ENCODE peak calls at places on chromosome 11, in four cellular contexts. R is A549, V is K562, S is GM12878. J is an unnamed sample.

GRCh38 chr11:59801160-59801706 is 9.3 kb downstream of the MRPL16 start:
- DNase-seq in R (no peak), V (no peak), S (no peak), J (no peak)

GRCh38 chr11:35584321-35584720 is 33.9 kb upstream of the FJX1 start:
- DNase-seq in R (no peak), V (no peak), S (no peak), J (no peak)

GRCh38 chr11:134362192-134362901 is 30.6 kb downstream of the GLB1L2 start:
- DNase-seq in R (no peak), V (no peak), S (no peak), J (no peak)

GRCh38 chr11:69218271-69218682 is 62.5 kb downstream of the SMIM38 start:
- DNase-seq in R (no peak), V (no peak), S (no peak), J (no peak)

GRCh38 chr11:69521461-69521860 is 40.0 kb downstream of the LINC01488 start:
- DNase-seq in R (no peak), V (no peak), S (no peak), J (no peak)

GRCh38 chr11:9613118-9613829 is 39.8 kb downstream of the WEE1 start:
- DNase-seq in R (peak; percentile 97), V (peak; percentile 97), S (no peak), J (peak; percentile 91)

GRCh38 chr11:44936951-44937543 is 13.6 kb downstream of the TP53I11 start:
- DNase-seq in R (no peak), V (no peak), S (no peak), J (no peak)

GRCh38 chr11:14916403-14916802 is 24.4 kb upstream of the CYP2R1 start:
- DNase-seq in R (no peak), V (no peak), S (no peak), J (no peak)

GRCh38 chr11:93370260-93370659 is 39.7 kb downstream of the DEUP1 start:
- DNase-seq in R (no peak), V (no peak), S (no peak), J (no peak)

GRCh38 chr11:61919841-61920631 is 2.7 kb upstream of the RAB3IL1 start:
- DNase-seq in R (peak; percentile 44), V (peak; percentile 97), S (no peak), J (no peak)

GRCh38 chr11:86274999-86275398 is 27.0 kb upstream of the HIKESHI start:
- DNase-seq in R (no peak), V (no peak), S (no peak), J (no peak)

GRCh38 chr11:9015677-9016076 is 11.9 kb upstream of the NRIP3 start:
- DNase-seq in R (peak; percentile 84), V (peak; percentile 76), S (peak; percentile 31), J (peak; percentile 85)

GRCh38 chr11:43583548-43583947 is 97.0 kb upstream of the HSD17B12 start:
- DNase-seq in R (no peak), V (no peak), S (no peak), J (no peak)

GRCh38 chr11:68383976-68384501 is 71.6 kb downstream of the LRP5 start:
- DNase-seq in R (peak; percentile 60), V (peak; percentile 67), S (no peak), J (peak; percentile 51)

GRCh38 chr11:114617157-114618124 is 21.9 kb upstream of the NXPE4 start:
- DNase-seq in R (no peak), V (no peak), S (no peak), J (no peak)

GRCh38 chr11:73199446-73199845 is 18.6 kb upstream of the P2RY2 start:
- DNase-seq in R (no peak), V (no peak), S (no peak), J (no peak)

GRCh38 chr11:18243783-18244362 is 4.6 kb downstream of the SAA2 start:
- DNase-seq in R (peak; percentile 80), V (peak; percentile 80), S (peak; percentile 54), J (peak; percentile 77)

GRCh38 chr11:71977743-71978418 is 20.8 kb upstream of the IL18BP start:
- DNase-seq in R (peak; percentile 50), V (peak; percentile 67), S (peak; percentile 30), J (peak; percentile 78)

GRCh38 chr11:2234963-2235362 is 35.4 kb downstream of the ASCL2 start:
- DNase-seq in R (no peak), V (no peak), S (no peak), J (no peak)

GRCh38 chr11:45178890-45179663 is 32.6 kb downstream of the PRDM11 start:
- DNase-seq in R (peak; percentile 34), V (no peak), S (no peak), J (peak; percentile 34)

GRCh38 chr11:94938399-94939055 is 34.8 kb downstream of the CWC15 start:
- DNase-seq in R (no peak), V (no peak), S (no peak), J (no peak)

GRCh38 chr11:10439924-10440323 is 15.1 kb upstream of the AMPD3 start:
- DNase-seq in R (no peak), V (no peak), S (no peak), J (no peak)

GRCh38 chr11:30451642-30452041 is 128.7 kb downstream of the ARL14EP start:
- DNase-seq in R (no peak), V (no peak), S (no peak), J (no peak)

GRCh38 chr11:34487430-34487829 is 26.2 kb downstream of the ELF5 start:
- DNase-seq in R (no peak), V (no peak), S (no peak), J (no peak)

GRCh38 chr11:65279713-65280459 is 18.1 kb downstream of the POLA2 start:
- DNase-seq in R (peak; percentile 84), V (peak; percentile 34), S (peak; percentile 46), J (no peak)

GRCh38 chr11:65008016-65008415 is 5.9 kb upstream of the ARL2 start:
- DNase-seq in R (no peak), V (no peak), S (no peak), J (peak; percentile 33)

GRCh38 chr11:47083913-47084312 is 92.8 kb downstream of the ARFGAP2 start:
- DNase-seq in R (peak; percentile 13), V (no peak), S (peak; percentile 13), J (peak; percentile 53)

GRCh38 chr11:73359930-73360742 is 16.1 kb upstream of the RELT start:
- DNase-seq in R (peak; percentile 43), V (peak; percentile 53), S (no peak), J (peak; percentile 59)

GRCh38 chr11:110162216-110162615 is 69.0 kb downstream of the ZC3H12C start:
- DNase-seq in R (no peak), V (no peak), S (no peak), J (no peak)

GRCh38 chr11:83294208-83294607 is 8.0 kb upstream of the CCDC90B start:
- DNase-seq in R (no peak), V (no peak), S (no peak), J (no peak)

GRCh38 chr11:83293436-83293732 is 7.2 kb upstream of the CCDC90B start:
- DNase-seq in R (no peak), V (no peak), S (no peak), J (no peak)

GRCh38 chr11:83287631-83288030 is 1.5 kb upstream of the CCDC90B start:
- DNase-seq in R (no peak), V (peak; percentile 82), S (no peak), J (no peak)

DNA sequence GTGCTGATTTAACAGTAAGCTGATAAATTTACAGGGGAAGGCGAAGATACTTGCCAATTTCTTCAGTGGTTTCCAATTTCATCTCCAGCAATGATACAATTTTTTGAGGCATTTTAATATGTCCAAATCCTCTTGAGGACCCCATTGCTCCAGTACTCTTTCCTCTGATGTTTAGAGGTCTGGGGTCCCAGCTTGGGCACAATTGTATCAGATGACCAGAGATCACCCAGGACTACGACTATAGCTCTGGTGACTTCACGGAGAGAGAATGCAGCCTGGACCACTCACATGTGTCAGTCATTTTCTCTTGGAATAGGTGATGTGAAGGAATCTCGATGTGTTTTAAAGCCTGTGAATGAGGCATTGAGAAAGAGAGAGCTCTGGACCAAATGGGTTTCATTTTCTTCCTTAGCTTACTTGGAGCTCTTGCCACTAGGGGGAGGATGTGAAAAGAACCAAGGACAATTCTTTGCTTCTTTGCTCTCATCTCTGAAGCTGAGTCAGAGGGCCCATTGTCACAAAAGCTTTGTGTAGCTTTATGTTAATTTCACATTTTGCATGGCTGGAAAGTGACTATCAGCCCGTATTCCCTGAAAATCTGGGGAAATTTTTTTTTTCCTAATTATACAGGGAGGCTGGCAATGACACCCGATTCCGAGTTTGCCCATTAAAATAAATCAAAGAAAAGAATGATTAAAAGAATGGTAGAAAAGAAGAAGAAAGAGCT is 6.7 kb upstream of the CCDC90B start:
- DNase-seq in R (peak; percentile 67), V (peak; percentile 67), S (no peak), J (peak; percentile 71)
- TF ChIP-seq MAX in R (no peak), V (no peak), S (no peak), J (peak; percentile 13)

GRCh38 chr11:116173506-116173905 is 599.3 kb downstream of the BUD13 start:
- DNase-seq in R (no peak), V (no peak), S (no peak), J (no peak)

GRCh38 chr11:116176484-116177005 is 596.2 kb downstream of the BUD13 start:
- DNase-seq in R (no peak), V (no peak), S (no peak), J (no peak)

GRCh38 chr11:116177521-116178220 is 595.1 kb downstream of the BUD13 start:
- DNase-seq in R (no peak), V (no peak), S (no peak), J (no peak)

GRCh38 chr11:116173946-116174911 is 598.6 kb downstream of the BUD13 start:
- DNase-seq in R (no peak), V (no peak), S (no peak), J (no peak)

DNA sequence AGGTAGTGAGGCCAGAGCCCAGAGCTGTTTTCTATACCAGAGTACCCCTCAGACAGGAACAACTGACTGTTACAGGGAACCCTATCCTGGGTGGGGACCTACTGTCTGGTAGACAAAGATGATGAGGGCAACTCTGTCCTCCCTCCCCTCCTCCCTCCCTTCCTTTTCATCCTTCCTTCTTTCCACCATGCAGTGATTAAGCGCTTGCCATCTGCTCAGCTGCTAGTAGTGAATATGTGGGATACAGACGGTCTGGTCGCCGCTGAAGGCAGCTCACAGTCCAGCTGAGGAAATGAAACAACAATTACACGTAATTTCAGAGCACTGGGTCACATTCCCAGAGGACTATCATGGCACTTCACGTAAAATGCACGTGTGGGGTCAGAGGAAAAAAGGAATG is 597.1 kb downstream of the BUD13 start:
- DNase-seq in R (no peak), V (no peak), S (no peak), J (no peak)
- H3K4me3 ChIP-seq in R (no peak overlapping the region), V (no peak overlapping the region), S (no peak overlapping the region), J (no peak overlapping the region)

DNA sequence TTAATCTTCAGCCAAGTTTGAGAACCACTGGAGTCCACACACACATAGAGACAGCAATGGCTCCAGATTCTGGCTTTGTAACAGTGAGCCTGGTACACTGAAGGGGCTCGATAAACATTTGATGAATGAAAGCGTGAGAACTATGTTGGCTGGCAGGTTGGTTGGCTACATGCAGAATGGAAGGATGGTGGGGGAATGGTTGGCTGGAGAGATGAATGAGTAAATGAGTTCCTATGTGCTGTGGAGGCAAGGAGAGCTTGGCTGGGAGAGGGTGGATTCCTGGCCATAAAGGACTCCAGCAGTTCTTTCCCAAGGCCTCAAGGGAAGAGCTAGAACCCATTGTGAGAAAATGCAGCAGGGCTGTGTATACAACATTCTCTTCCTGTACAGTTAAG is 168.0 kb upstream of the NECTIN1 start:
- DNase-seq in R (no peak), V (no peak), S (no peak), J (no peak)
- TF ChIP-seq MYC in R (no peak), V (no peak), S (no peak), J (no peak)

DNA sequence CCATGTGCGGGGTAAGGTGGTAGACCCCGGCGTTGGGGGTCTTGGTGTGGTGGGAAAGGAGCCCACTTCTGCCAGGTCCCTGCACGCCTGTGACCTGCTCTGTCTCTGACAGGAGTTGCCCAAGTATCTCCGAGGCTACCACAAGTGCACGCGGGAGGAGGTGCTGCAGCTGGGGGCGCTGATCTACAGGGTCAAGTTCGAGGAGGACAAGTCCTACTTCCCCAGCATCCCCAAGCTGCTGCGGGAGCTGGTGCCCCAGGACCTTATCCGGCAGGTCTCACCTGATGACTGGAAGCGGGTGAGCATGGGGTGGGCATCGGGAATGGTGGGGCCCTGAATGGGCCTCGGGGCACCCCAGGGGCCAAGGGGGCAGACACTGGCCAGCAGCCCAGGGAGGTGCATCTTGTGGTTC is 83.0 kb downstream of the MYO7A start:
- DNase-seq in R (no peak), V (no peak), S (no peak), J (no peak)
- TF ChIP-seq MAX in R (no peak), V (no peak), S (no peak), J (no peak)